ENCODE peak calls at places on chromosomes 4 and X, in nine cellular contexts. Z is suprapubic skin, V is HepG2, C is gastrocnemius medialis, J is right lobe of liver, L is spleen, Q is vagina, P is transverse colon, H is heart left ventricle. W is an unnamed sample. For H3K4me1, the result is how much of the 10 kb centered on the place peaks cover.

GRCh38 chr4:152424980-152425379 is 110.9 kb downstream of the FBXW7 start:
- DNase-seq in Z (no peak), V (no peak), C (no peak), J (no peak), L (no peak), Q (no peak), P (no peak), H (no peak), W (no peak)

GRCh38 chrX:41559662-41560061 is 112.5 kb downstream of the NYX start:
- DNase-seq in Z (no peak), V (no peak), C (no peak), J (no peak), L (no peak), Q (no peak), P (no peak), H (no peak), W (no peak)

GRCh38 chrX:68440438-68440837 is 7.1 kb upstream of the OPHN1 start:
- DNase-seq in Z (no peak), V (no peak), C (no peak), J (no peak), L (no peak), Q (no peak), P (no peak), H (no peak), W (no peak)

GRCh38 chrX:53374222-53374820 is 48.1 kb downstream of the SMC1A start:
- DNase-seq in Z (no peak), V (no peak), C (no peak), J (no peak), L (no peak), Q (no peak), P (no peak), H (no peak), W (no peak)

GRCh38 chr4:11743236-11743635 is 314.5 kb upstream of the HS3ST1 start:
- DNase-seq in Z (no peak), V (no peak), C (no peak), J (no peak), L (no peak), Q (no peak), P (no peak), H (no peak), W (no peak)

GRCh38 chr4:141432000-141432712 is 204.2 kb upstream of the IL15 start:
- DNase-seq in Z (no peak), V (no peak), C (no peak), J (no peak), L (no peak), Q (no peak), P (no peak), H (no peak), W (no peak)

GRCh38 chr4:7513731-7514130 is 79.0 kb upstream of the PSAPL1 start:
- DNase-seq in Z (no peak), V (no peak), C (no peak), J (no peak), L (no peak), Q (no peak), P (no peak), H (no peak), W (no peak)

GRCh38 chr4:178086324-178086723 is 644.1 kb upstream of the AGA start:
- DNase-seq in Z (no peak), V (peak), C (no peak), J (no peak), L (no peak), Q (no peak), P (no peak), H (no peak), W (no peak)

DNA sequence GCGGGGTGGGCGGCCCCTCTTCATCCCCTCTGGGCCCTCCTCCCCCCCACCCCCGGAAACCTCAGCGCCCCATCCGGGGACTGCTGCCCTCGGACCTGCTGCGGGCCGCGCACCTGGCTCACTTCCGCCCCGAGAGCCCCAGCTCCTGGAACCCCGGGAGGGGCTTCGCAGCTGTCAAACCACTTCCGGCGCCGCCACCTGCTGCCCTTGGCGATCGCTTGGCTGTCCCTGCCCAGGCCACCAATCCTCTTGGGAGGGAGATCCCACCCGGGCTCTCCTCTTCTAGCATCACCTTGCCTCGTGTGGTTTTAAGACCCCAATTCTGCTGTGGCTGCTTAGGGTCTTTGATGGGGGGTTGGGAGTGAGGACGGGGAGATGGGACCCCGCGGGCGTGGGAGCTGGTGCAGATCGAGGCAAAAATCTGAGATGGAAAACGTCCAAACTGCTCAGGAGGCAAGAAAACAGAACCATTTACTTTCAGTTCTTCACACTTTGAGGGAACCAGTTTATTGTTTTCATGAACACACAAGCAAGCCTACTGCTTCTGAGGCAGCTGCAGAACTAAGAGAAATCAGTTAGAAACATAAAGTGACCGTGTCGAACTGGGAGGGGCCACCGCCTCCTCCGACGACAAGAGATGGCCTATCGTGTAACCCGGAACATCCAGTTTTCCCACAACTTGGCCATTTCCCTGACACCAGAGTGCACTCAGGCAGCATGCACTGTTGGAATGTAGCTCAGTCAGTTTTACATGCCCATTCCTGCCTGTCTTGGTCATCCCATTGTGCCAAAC is 782 bp downstream of the MTMR1 start:
- DNase-seq in Z (no peak), V (peak), C (peak), J (peak), L (peak), Q (no peak), P (peak), H (peak), W (peak)
- TF ChIP-seq POLR2A in Z (no peak), V (no peak), C (no peak), J (peak), L (no peak), Q (no peak), P (no peak), H (no peak), W (no peak)

DNA sequence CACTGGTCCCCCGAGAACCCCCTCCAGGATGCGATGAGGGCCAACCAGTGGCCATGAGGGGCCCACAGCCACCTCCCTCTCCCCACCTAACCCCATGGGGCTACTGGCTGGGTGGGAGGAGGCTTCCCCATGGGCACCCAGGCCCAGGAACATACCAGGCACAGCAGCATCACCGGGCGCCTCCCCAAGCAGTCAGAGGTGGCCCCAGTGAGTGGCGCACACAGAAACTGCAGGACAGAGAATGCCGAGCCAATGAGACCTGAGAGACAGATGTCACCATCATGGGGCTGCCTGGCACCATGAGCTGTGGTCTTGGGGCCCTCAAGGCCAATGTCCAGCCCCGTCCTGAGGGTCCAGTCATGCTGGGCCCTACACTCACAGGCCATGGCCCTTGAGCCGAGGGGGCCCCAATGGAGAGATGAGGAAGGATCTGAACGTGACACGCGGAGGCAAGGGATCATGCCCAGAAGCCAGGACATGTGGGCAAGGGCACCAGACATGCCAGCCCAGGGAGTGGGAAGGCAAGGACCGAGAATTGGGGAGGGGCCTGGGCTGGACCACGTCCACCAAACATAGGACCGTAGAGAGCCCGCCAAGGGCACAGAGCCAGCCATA is 30.1 kb downstream of the NOP14 start:
- DNase-seq in Z (no peak), V (no peak), C (no peak), J (no peak), L (no peak), Q (no peak), P (no peak), H (no peak), W (peak)
- H3K4me1 ChIP-seq in Z (half or more), V (under half), C (under half), J (under half), L (half or more), Q (under half), P (under half), H (under half), W (half or more)

DNA sequence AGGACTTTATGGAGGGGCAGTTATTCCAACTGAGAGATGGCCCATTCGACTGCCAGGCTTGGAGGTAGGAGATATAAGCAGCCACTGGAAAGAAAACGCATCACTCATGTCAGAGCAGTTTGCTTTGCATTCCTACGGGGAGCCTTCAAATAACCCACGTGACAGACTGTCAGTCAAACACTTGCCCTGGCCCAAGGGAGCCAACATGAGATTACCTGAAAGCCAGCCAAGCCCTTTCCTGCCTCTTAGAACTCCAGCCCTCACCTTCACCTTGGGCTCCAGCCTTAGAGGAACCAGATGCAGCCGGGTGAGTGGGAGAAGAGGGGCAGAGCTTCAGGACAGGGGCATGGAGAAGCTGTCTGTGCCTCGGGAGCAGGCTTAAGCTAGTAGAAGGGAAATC is 95.3 kb upstream of the CXCL13 start:
- DNase-seq in Z (no peak), V (no peak), C (no peak), J (no peak), L (no peak), Q (no peak), P (no peak), H (no peak), W (peak)
- TF ChIP-seq POLR2A in Z (no peak), V (no peak), C (no peak), J (no peak), L (no peak), Q (no peak), P (no peak), H (no peak), W (no peak)

GRCh38 chr4:2284934-2285664 is 23.2 kb upstream of the MXD4 start:
- DNase-seq in Z (peak), V (no peak), C (no peak), J (peak), L (no peak), Q (no peak), P (no peak), H (no peak), W (no peak)
- H3K4me1 ChIP-seq in Z (under half), V (under half), C (under half), J (under half), L (under half), Q (under half), P (under half), H (under half), W (under half)

DNA sequence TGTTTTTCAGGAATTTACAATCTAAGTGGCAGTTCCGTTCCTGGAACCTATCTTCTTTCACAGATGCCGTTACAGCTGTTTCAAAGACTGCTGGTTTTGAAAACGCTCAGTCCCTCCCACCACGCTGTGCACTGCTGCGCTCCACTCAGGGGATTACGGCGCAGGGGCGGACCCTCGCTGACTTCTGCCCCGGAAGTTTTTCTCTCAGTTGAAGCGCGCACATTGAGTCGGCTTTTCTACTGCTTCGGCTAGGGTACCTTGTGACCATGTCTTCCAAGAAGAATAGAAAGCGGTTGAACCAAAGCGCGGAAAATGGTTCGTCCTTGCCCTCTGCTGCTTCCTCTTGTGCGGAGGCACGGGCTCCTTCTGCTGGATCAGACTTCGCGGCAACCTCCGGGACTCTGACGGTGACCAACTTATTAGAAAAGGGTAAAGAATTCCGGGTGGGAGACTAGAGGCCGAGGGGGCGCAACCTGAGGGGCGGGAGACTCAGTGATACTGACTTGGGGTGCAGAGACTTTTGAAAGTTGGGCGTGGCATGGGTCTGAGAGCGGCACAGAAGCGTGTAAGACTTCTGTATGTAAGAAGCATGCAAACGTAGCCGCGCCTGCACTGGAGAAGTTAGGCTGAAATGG is 597 bp upstream of the NUDT6 start:
- DNase-seq in Z (peak), V (peak), C (peak), J (peak), L (peak), Q (no peak), P (peak), H (peak), W (peak)
- TF ChIP-seq POLR2A in Z (no peak), V (peak), C (no peak), J (no peak), L (no peak), Q (no peak), P (no peak), H (no peak), W (no peak)

DNA sequence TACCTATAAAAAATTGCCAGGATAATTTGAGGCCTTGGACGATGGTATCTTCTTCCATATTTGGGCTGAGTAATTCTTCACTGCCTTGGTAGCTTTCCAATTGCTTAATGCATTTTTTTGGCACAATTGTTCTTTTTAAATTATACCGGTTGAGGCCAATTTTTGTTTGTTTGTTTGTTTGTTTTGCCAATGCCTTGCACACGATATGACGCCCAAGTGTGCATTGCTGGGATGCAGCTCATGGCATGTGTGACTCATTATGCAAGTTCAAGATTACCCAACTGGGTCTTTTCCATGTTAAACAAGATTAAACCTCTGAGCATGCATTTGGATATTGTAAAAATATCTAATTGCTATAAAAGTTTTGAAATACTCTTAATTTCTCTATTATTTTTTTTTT is 71.1 kb upstream of the KCNIP4 start:
- DNase-seq in Z (no peak), V (no peak), C (no peak), J (no peak), L (no peak), Q (no peak), P (no peak), H (no peak), W (no peak)
- H3K4me1 ChIP-seq in Z (under half), V (under half), C (under half), J (under half), L (under half), Q (under half), P (under half), H (under half), W (under half)

GRCh38 chrX:107207089-107207488 is 678 bp downstream of the DNAAF6 start:
- DNase-seq in Z (no peak), V (no peak), C (no peak), J (no peak), L (no peak), Q (no peak), P (no peak), H (no peak), W (no peak)

GRCh38 chrX:107204063-107204605 is 2.1 kb downstream of the NUP62CL start:
- DNase-seq in Z (no peak), V (no peak), C (no peak), J (no peak), L (no peak), Q (no peak), P (peak), H (no peak), W (peak)

GRCh38 chrX:107206697-107207065 is 270 bp downstream of the DNAAF6 start:
- DNase-seq in Z (no peak), V (no peak), C (no peak), J (no peak), L (no peak), Q (no peak), P (no peak), H (no peak), W (no peak)

GRCh38 chrX:107207943-107208342 is 1.5 kb downstream of the DNAAF6 start:
- DNase-seq in Z (no peak), V (no peak), C (no peak), J (no peak), L (no peak), Q (no peak), P (no peak), H (no peak), W (no peak)

GRCh38 chrX:107205770-107206696 is at the start of the genes DNAAF6 and NUP62CL:
- DNase-seq in Z (peak), V (peak), C (no peak), J (peak), L (peak), Q (no peak), P (peak), H (peak), W (peak)
- TF ChIP-seq POLR2A in Z (no peak), V (peak), C (no peak), J (no peak), L (no peak), Q (no peak), P (no peak), H (no peak), W (no peak)

DNA sequence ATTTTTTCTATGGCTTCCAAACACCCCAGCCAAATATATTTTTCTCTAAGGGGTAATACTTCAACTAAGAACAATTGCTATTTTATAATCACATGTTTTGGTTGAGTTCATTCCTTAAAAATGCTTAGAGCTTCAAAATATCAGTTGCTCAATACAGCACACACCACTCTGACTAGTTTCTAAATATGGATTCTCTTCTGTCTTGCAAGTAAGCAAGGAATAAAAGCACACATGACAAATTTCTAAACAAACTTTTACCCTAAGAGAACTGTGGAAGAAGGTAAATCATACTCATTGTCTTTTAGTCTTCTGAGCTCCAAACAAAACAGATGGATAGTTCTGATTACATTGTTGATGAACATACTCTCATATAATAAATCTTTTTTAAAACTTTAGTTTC is 27.2 kb downstream of the ANTXR2 start:
- DNase-seq in Z (no peak), V (no peak), C (no peak), J (no peak), L (no peak), Q (no peak), P (no peak), H (no peak), W (no peak)
- H3K4me1 ChIP-seq in Z (under half), V (under half), C (under half), J (under half), L (under half), Q (under half), P (under half), H (under half), W (under half)